ENCODE peak calls at places on chromosomes 13 and 19, in seven cellular contexts. Q is psoas muscle, M is A549, V is brain microvascular endothelial cell, A is caudate nucleus, R is hepatocyte, F is pancreas. W is an unnamed sample.

GRCh38 chr13:33251131-33251629 is 34.4 kb downstream of the STARD13 start:
- DNase-seq in Q (no peak), M (no peak), V (peak; percentile 94), A (no peak), R (peak; percentile 28), F (no peak), W (no peak)

GRCh38 chr19:57419439-57419838 is 8.5 kb downstream of the ZNF17 start:
- DNase-seq in Q (no peak), M (no peak), V (no peak), A (no peak), R (no peak), F (no peak), W (no peak)

GRCh38 chr13:87122551-87122950 is 548.6 kb upstream of the SLITRK5 start:
- DNase-seq in Q (no peak), M (no peak), V (peak; percentile 29), A (no peak), R (no peak), F (no peak), W (no peak)

GRCh38 chr19:18058208-18059009 is 28.3 kb downstream of the IL12RB1 start:
- DNase-seq in Q (peak; percentile 90), M (peak; percentile 55), V (peak; percentile 48), A (peak; percentile 57), R (peak; percentile 89), F (peak; percentile 91), W (peak; percentile 82)

GRCh38 chr13:23715762-23716235 is 145.6 kb downstream of the TNFRSF19 start:
- DNase-seq in Q (no peak), M (no peak), V (no peak), A (no peak), R (peak; percentile 31), F (no peak), W (no peak)

GRCh38 chr13:29693297-29693945 is 97.9 kb upstream of the SLC7A1 start:
- DNase-seq in Q (no peak), M (no peak), V (no peak), A (no peak), R (no peak), F (peak; percentile 91), W (no peak)

GRCh38 chr19:23263870-23264590 is 13.8 kb upstream of the ZNF724 start:
- DNase-seq in Q (no peak), M (no peak), V (no peak), A (no peak), R (no peak), F (no peak), W (no peak)

GRCh38 chr19:18021121-18021755 is 13.3 kb downstream of the ARRDC2 start:
- DNase-seq in Q (peak; percentile 97), M (no peak), V (peak; percentile 91), A (peak; percentile 47), R (no peak), F (peak; percentile 85), W (peak; percentile 71)

GRCh38 chr13:37381502-37381901 is 217.1 kb downstream of the POSTN start:
- DNase-seq in Q (no peak), M (no peak), V (no peak), A (no peak), R (no peak), F (no peak), W (no peak)

GRCh38 chr19:7832781-7833180 is 2.8 kb downstream of the EVI5L start:
- DNase-seq in Q (no peak), M (no peak), V (no peak), A (no peak), R (no peak), F (no peak), W (no peak)

GRCh38 chr19:56105090-56105701 is 15.9 kb downstream of the ZNF787 start:
- DNase-seq in Q (peak; percentile 88), M (peak; percentile 57), V (no peak), A (peak; percentile 54), R (peak; percentile 80), F (peak; percentile 92), W (peak; percentile 37)

GRCh38 chr13:34347784-34348573 is 530.0 kb downstream of the RFC3 start:
- DNase-seq in Q (no peak), M (no peak), V (no peak), A (no peak), R (peak; percentile 72), F (no peak), W (no peak)

DNA sequence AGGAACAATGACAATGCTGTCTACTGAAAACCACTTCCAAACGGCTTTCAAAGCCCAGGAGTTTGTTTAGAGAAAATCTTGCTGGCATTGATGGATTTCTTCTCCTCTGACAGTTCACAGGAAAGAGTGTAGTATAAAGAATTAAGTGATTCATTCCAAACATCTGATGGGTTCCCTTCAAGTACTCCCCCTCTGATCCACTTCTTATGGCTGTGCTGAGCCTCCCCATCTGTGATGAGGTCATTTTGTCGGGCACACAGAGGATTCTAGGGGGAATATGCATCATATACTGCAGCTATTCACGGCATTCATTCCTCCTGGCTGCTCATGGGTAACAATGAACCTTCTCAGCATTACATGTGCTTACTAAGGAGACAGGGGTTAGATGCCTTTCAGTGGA is 107.9 kb downstream of the RGCC start:
- DNase-seq in Q (no peak), M (no peak), V (peak; percentile 89), A (peak; percentile 31), R (no peak), F (no peak), W (no peak)
- H3K27ac ChIP-seq in Q (no peak overlapping the region), M (no peak overlapping the region), V (peak overlapping the region; percentile 74), A (peak overlapping the region; percentile 93), R (no peak overlapping the region), F (no peak overlapping the region), W (no peak overlapping the region)

GRCh38 chr13:35979378-35979911 is 151.7 kb downstream of the DCLK1 start:
- DNase-seq in Q (peak; percentile 81), M (no peak), V (peak; percentile 88), A (peak; percentile 30), R (peak; percentile 25), F (no peak), W (no peak)
- H3K27ac ChIP-seq in Q (peak overlapping the region; percentile 71), M (no peak overlapping the region), V (peak overlapping the region; percentile 88), A (no peak overlapping the region), R (peak overlapping the region; percentile 6), F (no peak overlapping the region), W (no peak overlapping the region)

GRCh38 chr13:113151745-113152707 is 6.4 kb upstream of the PROZ start:
- DNase-seq in Q (peak; percentile 64), M (no peak), V (peak; percentile 44), A (no peak), R (peak; percentile 61), F (peak; percentile 67), W (no peak)

GRCh38 chr13:113155201-113155600 is 3.2 kb upstream of the PROZ start:
- DNase-seq in Q (no peak), M (no peak), V (no peak), A (no peak), R (no peak), F (no peak), W (no peak)

GRCh38 chr13:113150545-113151365 is 7.7 kb upstream of the PROZ start:
- DNase-seq in Q (no peak), M (no peak), V (no peak), A (no peak), R (no peak), F (no peak), W (no peak)

GRCh38 chr13:113153810-113154748 is 4.4 kb upstream of the PROZ start:
- DNase-seq in Q (peak; percentile 91), M (peak; percentile 47), V (peak; percentile 38), A (peak; percentile 69), R (peak; percentile 90), F (peak; percentile 93), W (peak; percentile 74)

GRCh38 chr13:113152894-113153809 is 5.3 kb upstream of the PROZ start:
- DNase-seq in Q (peak; percentile 79), M (no peak), V (peak; percentile 36), A (peak; percentile 48), R (peak; percentile 71), F (peak; percentile 90), W (peak; percentile 18)
- H3K27ac ChIP-seq in Q (peak overlapping the region; percentile 86), M (peak overlapping the region; percentile 85), V (peak overlapping the region; percentile 42), A (peak overlapping the region; percentile 62), R (peak overlapping the region; percentile 94), F (peak overlapping the region; percentile 71), W (peak overlapping the region; percentile 48)

GRCh38 chr19:4981681-4981958 is 12.7 kb downstream of the KDM4B start:
- DNase-seq in Q (no peak), M (no peak), V (no peak), A (no peak), R (no peak), F (no peak), W (no peak)

GRCh38 chr19:4980838-4981680 is 12.1 kb downstream of the KDM4B start:
- DNase-seq in Q (peak; percentile 50), M (no peak), V (no peak), A (no peak), R (no peak), F (peak; percentile 71), W (no peak)

GRCh38 chr19:4980087-4980486 is 11.2 kb downstream of the KDM4B start:
- DNase-seq in Q (no peak), M (no peak), V (no peak), A (no peak), R (no peak), F (no peak), W (no peak)

GRCh38 chr19:4977299-4978174 is 8.6 kb downstream of the KDM4B start:
- DNase-seq in Q (peak; percentile 66), M (no peak), V (peak; percentile 88), A (no peak), R (no peak), F (peak; percentile 80), W (no peak)

DNA sequence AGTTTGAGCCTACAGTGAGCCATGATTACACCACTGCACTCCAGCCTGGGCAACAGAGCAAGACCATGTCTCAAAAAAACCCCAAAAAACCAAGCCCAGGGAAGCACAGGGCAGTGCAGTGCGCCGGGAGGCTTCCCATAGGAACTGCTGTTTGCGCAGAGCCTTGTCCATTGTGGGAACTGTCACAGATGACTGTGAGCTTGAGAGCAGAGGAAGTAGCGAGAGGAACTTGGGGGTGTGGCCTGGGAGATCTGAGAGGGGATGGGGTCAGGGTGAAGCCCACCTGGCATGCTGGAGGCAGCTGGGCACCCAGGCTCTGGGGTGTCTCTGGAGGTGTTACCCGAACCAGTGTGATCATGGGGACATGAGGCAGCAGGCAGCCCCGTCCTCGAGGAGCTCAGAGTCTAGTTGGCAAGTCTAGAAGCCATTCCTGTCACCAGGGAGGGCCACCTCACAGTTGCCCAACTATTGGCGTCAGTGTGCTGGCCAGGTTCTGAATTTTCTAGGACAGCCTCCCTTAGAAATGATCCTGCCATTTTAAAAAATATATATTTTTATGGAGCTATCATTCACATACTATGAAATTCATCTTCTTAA is 10.4 kb downstream of the KDM4B start:
- DNase-seq in Q (peak; percentile 71), M (no peak), V (no peak), A (no peak), R (no peak), F (no peak), W (no peak)
- H3K27ac ChIP-seq in Q (peak overlapping the region; percentile 14), M (no peak overlapping the region), V (no peak overlapping the region), A (no peak overlapping the region), R (no peak overlapping the region), F (no peak overlapping the region), W (no peak overlapping the region)

DNA sequence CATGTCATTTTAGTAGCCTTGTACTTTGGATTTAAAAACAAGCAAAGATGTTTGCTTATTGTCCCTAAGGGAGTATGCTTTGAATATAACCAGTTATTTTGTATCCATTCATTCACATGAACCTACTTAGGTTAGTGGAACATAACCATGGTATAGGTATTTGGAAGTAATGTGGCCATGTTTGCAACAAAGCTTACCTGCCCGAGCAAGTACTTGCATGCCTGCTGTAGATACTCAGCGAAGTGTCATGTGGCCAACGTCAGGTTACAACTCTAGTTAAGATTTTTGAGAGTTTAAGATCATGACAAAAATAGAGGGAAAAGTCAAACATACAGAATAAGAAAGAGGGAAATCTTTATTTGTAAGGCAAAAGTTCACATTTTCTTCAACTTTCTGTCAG is 57.2 kb downstream of the COG6 start:
- DNase-seq in Q (no peak), M (no peak), V (no peak), A (no peak), R (no peak), F (no peak), W (no peak)
- H3K27ac ChIP-seq in Q (no peak overlapping the region), M (no peak overlapping the region), V (no peak overlapping the region), A (no peak overlapping the region), R (no peak overlapping the region), F (no peak overlapping the region), W (no peak overlapping the region)

GRCh38 chr13:107942030-107942617 is 273.2 kb downstream of the LIG4 start:
- DNase-seq in Q (no peak), M (no peak), V (no peak), A (no peak), R (peak; percentile 29), F (no peak), W (no peak)
- H3K27ac ChIP-seq in Q (no peak overlapping the region), M (no peak overlapping the region), V (no peak overlapping the region), A (no peak overlapping the region), R (no peak overlapping the region), F (no peak overlapping the region), W (no peak overlapping the region)